ENCODE peak calls at places on chromosomes 13 and 19, in five cellular contexts. V, C, J, A and E are unnamed samples.

GRCh38 chr13:109196896-109197295 is 567.5 kb downstream of the MYO16 start:
- DNase-seq in V (peak), C (no peak), J (no peak), A (peak), E (no peak)

GRCh38 chr19:53867225-53868090 is at the start of gene MYADM:
- DNase-seq in V (peak), C (peak), J (peak), A (peak), E (peak)

GRCh38 chr19:1259206-1259872 is 9.8 kb upstream of the CIRBP start:
- DNase-seq in V (no peak), C (peak), J (peak), A (peak), E (peak)

GRCh38 chr13:43959291-43959690 is 79.6 kb downstream of the LACC1 start:
- DNase-seq in V (no peak), C (no peak), J (no peak), A (no peak), E (no peak)

GRCh38 chr19:58387338-58388174 is 487 bp downstream of the RPS5 start:
- DNase-seq in V (no peak), C (no peak), J (peak), A (no peak), E (no peak)

GRCh38 chr19:3443840-3444694 is 36.3 kb downstream of the SMIM24 start:
- DNase-seq in V (no peak), C (no peak), J (peak), A (peak), E (peak)

GRCh38 chr13:34257980-34258379 is 440.0 kb downstream of the RFC3 start:
- DNase-seq in V (no peak), C (no peak), J (no peak), A (no peak), E (no peak)

GRCh38 chr13:109700176-109700575 is 86.2 kb downstream of the IRS2 start:
- DNase-seq in V (peak), C (no peak), J (peak), A (no peak), E (peak)

GRCh38 chr13:43229506-43229905 is 206.1 kb downstream of the DNAJC15 start:
- DNase-seq in V (no peak), C (no peak), J (no peak), A (no peak), E (peak)

GRCh38 chr13:114145722-114146121 is 13.3 kb upstream of the RASA3 start:
- DNase-seq in V (no peak), C (no peak), J (no peak), A (no peak), E (no peak)

GRCh38 chr19:16373539-16373938 is 48.9 kb downstream of the KLF2 start:
- DNase-seq in V (no peak), C (no peak), J (no peak), A (peak), E (peak)

GRCh38 chr19:7833225-7834156 is 3.5 kb downstream of the EVI5L start:
- DNase-seq in V (peak), C (no peak), J (no peak), A (peak), E (peak)

GRCh38 chr13:78598933-78599332 is 4.4 kb downstream of the POU4F1 start:
- DNase-seq in V (no peak), C (no peak), J (no peak), A (no peak), E (no peak)

GRCh38 chr13:31046711-31047279 is 114.3 kb downstream of the TEX26 start:
- DNase-seq in V (no peak), C (no peak), J (peak), A (no peak), E (peak)

GRCh38 chr19:33300016-33300981 is 2.0 kb downstream of the CEBPA start:
- DNase-seq in V (no peak), C (no peak), J (peak), A (peak), E (no peak)

GRCh38 chr19:18700501-18701249 is 17.2 kb downstream of the CRTC1 start:
- DNase-seq in V (peak), C (peak), J (peak), A (no peak), E (peak)

GRCh38 chr19:13492128-13492527 is 14.2 kb downstream of the CACNA1A start:
- DNase-seq in V (no peak), C (no peak), J (no peak), A (no peak), E (peak)
- TF ChIP-seq MXI1 in V (no peak), C (no peak), J (no peak), A (no peak), E (no peak)

DNA sequence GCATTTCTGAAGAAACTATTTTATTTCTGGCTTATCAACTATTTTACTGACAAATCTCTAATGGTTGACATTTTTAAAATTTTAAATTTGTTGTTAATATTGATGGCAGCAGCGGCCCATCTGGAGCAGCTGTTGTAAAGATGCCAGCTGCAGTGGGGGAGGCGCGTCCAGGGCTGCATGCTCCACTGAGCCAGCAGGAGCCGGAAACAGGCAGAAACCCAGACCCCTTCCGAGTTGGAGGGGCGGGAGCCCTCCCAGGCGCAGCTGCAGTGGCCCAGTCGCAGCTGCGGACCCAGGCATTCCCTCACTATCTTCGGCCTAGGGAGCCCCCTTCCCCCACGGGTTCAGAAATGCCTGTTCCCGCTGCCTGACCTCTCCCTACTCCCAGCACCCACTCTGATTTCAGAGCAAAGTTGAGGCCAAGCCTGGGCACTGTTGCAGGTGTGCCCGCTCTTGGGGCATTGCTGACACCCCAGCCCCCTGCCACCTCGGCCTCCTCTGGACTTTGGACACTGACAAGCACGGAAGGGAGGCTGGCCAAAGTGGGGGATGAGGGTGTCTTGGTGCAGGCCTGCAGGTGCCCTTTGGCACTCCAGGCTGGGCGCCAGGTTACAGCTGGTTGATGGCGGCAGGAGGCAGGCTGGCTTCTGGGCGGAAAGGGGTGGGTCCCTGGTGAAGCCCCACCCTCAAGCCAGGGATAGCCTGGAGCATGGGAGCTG is 69.2 kb downstream of the PIBF1 start:
- DNase-seq in V (no peak), C (no peak), J (peak), A (no peak), E (no peak)
- TF ChIP-seq MXI1 in V (no peak), C (no peak), J (no peak), A (no peak), E (no peak)

GRCh38 chr13:35979378-35979911 is 151.7 kb downstream of the DCLK1 start:
- DNase-seq in V (no peak), C (no peak), J (no peak), A (no peak), E (peak)
- TF ChIP-seq MXI1 in V (no peak), C (no peak), J (no peak), A (no peak), E (no peak)

GRCh38 chr13:106587787-106588186 is 19.9 kb upstream of the ARGLU1 start:
- DNase-seq in V (no peak), C (no peak), J (no peak), A (peak), E (no peak)
- TF ChIP-seq MXI1 in V (no peak), C (no peak), J (no peak), A (no peak), E (no peak)

DNA sequence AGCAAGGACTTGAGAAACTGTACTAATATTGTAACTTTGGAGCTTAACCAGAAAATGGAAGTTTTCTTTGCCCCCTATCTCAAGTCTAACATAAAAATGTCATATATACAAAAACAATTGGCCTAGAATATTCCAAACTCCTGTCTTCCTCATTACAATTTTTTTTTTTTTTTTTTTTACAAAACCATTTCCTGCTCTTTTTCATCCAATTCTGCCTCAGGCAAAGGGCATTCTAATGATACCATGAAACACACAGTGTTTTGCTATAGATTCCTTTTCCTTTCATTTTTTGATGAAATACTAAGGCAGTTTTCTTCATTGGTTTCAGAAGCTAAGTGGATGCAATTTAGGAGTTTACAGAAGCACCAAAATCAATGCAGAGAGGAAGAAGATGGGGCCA is 119.7 kb downstream of the LHFPL6 start:
- DNase-seq in V (no peak), C (no peak), J (no peak), A (no peak), E (peak)
- TF ChIP-seq MXI1 in V (no peak), C (no peak), J (no peak), A (no peak), E (no peak)